ENCODE peak calls at places on chromosome 4, in four cellular contexts. U is K562, L is GM12878, G is HepG2. D is an unnamed sample.

GRCh38 chr4:116849620-116850019 is 235.8 kb downstream of the TRAM1L1 start:
- DNase-seq in L (no peak), U (no peak), G (no peak), D (no peak)

GRCh38 chr4:5609265-5610007 is 98.9 kb downstream of the EVC2 start:
- DNase-seq in L (no peak), U (no peak), G (no peak), D (no peak)

GRCh38 chr4:147958057-147958456 is 226.2 kb downstream of the ARHGAP10 start:
- DNase-seq in U (no peak), L (no peak), G (no peak), D (no peak)

GRCh38 chr4:84481879-84482245 is 17.2 kb downstream of the NKX6-1 start:
- DNase-seq in G (no peak), U (no peak), L (no peak), D (no peak)

GRCh38 chr4:145619639-145619996 is 433 bp downstream of the MMAA start:
- DNase-seq in L (peak), G (peak), U (no peak), D (peak)

GRCh38 chr4:132313852-132314251 is 835.2 kb upstream of the PCDH10 start:
- DNase-seq in G (no peak), L (no peak), U (no peak), D (no peak)

GRCh38 chr4:39555472-39555871 is 28.2 kb upstream of the UGDH start:
- DNase-seq in G (no peak), U (no peak), L (no peak), D (no peak)

GRCh38 chr4:54607067-54607466 is 50.7 kb upstream of the KIT start:
- DNase-seq in U (no peak), G (no peak), L (no peak), D (no peak)

GRCh38 chr4:15964159-15964558 is 1.2 kb upstream of the FGFBP2 start:
- DNase-seq in L (no peak), U (no peak), G (no peak), D (no peak)

GRCh38 chr4:84239278-84239845 is 259.7 kb downstream of the NKX6-1 start:
- DNase-seq in U (no peak), G (no peak), L (no peak), D (no peak)

GRCh38 chr4:29081230-29081955 is 1638.8 kb upstream of the PCDH7 start:
- DNase-seq in U (no peak), L (no peak), G (no peak), D (no peak)

GRCh38 chr4:85823295-85823694 is 348.3 kb downstream of the ARHGAP24 start:
- DNase-seq in L (no peak), G (no peak), U (no peak), D (peak)

GRCh38 chr4:53987761-53988171 is 76.6 kb downstream of the CHIC2 start:
- DNase-seq in L (no peak), U (no peak), G (peak), D (no peak)

GRCh38 chr4:171812377-171813194 is 618 bp upstream of the GALNTL6 start:
- DNase-seq in L (no peak), G (no peak), U (no peak), D (peak)

GRCh38 chr4:1413687-1414479 is 7.6 kb upstream of the NKX1-1 start:
- DNase-seq in L (no peak), U (no peak), G (no peak), D (peak)

GRCh38 chr4:1644906-1645657 is 39.0 kb downstream of the FAM53A start:
- DNase-seq in U (no peak), L (no peak), G (no peak), D (peak)

GRCh38 chr4:94603170-94603747 is 151.5 kb downstream of the PDLIM5 start:
- DNase-seq in L (no peak), G (no peak), U (no peak), D (no peak)

GRCh38 chr4:14241574-14241973 is 614.0 kb upstream of the BOD1L1 start:
- DNase-seq in L (no peak), U (no peak), G (no peak), D (no peak)

GRCh38 chr4:122045533-122045932 is 93.7 kb upstream of the TRPC3 start:
- DNase-seq in U (no peak), L (no peak), G (peak), D (peak)

GRCh38 chr4:173243321-173243720 is 74.7 kb downstream of the GALNT7 start:
- DNase-seq in G (no peak), U (no peak), L (no peak), D (no peak)

GRCh38 chr4:128191115-128191897 is 96.3 kb downstream of the PGRMC2 start:
- DNase-seq in U (peak), G (peak), L (peak), D (peak)

GRCh38 chr4:125235971-125236370 is 78.8 kb upstream of the FAT4 start:
- DNase-seq in U (no peak), L (no peak), G (no peak), D (no peak)

GRCh38 chr4:39660045-39660444 is 21.4 kb upstream of the SMIM14 start:
- DNase-seq in L (no peak), U (no peak), G (no peak), D (no peak)

GRCh38 chr4:22129454-22130075 is 181.0 kb upstream of the KCNIP4 start:
- DNase-seq in U (peak), G (peak), L (no peak), D (peak)

GRCh38 chr4:3355266-3355748 is 62.5 kb downstream of the RGS12 start:
- DNase-seq in L (peak), U (no peak), G (no peak), D (no peak)

GRCh38 chr4:56986192-56986591 is 7.5 kb downstream of the POLR2B start:
- DNase-seq in U (no peak), G (no peak), L (no peak), D (no peak)

DNA sequence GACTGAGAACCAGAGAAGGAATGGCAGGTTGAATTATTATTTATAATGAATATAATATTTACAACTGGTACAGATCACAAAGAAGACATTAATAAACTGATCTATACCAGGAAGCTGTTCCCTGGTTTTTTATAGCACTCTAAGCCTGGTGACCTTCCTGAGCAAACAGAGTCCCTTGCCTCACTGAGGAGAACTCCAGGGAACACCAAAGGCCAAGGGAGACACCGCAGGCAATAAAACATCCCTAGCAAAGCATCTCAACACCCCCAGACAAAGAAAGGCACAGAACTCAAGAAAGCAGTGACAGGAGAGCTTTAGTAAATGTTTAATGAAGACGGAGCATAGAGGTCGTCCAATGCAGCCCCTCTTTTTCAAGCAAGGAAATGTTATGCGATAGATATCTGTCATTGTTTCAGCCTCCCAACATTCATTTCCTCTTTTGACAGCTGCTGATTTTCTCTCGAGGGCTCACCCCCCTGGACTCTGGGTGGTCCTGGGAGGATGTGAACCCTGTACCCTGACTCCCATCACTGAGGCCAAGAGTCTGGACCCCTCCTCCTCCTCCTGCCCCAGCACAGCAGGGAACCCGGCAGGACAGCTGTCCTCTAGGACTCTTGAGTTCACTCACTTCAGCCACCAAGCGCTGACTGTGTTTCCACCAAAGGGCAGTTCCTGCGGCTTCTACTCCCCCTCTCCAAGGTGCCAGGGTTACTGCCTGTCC is 342.5 kb upstream of the GATB start:
- DNase-seq in L (no peak), G (no peak), U (no peak), D (no peak)
- TF ChIP-seq NFIC in L (no peak), G (no peak), U (no peak), D (no peak)

DNA sequence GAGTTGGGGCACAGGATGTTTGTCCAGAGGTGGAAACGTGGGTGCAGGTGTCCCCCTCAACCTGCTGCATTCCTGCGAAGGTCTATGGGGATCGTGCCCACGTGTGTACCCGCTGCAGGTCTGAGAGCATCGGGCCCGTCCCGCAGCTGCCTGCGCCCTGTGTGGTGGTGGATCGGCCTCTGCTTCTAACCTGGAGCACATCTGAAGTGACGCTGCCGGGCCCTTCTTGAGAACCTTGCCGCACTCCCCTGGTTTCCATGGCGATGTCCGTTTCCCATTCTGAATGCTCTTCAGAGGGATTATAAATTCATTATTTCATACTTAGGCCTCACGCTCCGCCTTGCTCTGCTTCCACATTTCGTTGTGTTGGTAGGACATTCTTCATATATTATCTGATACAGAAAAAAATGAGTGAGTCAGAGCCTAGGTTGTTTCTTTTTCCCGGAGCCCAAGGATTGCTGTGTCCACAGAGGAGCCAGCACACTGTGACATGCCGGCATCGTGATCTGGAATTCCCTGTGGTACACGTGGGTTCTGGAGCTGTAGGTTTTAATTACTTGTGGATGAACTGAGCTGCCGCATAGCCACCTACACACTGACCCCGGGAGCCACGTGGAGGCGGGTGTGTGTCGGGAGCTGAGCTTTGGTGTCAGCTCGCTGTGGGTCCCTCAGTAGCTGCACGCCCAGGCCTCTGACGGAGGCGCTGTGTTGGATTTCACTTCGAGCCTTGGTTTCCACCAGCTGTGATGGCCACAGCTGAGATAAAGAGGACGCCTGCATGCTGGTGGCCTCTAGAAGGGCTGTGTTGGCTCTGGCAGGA is 63.4 kb downstream of the PSAPL1 start:
- DNase-seq in U (no peak), L (no peak), G (no peak), D (no peak)
- TF ChIP-seq CTCF in U (no peak), L (no peak), G (no peak), D (no peak)

GRCh38 chr4:149768477-149768876 is 47.2 kb downstream of the IQCM start:
- DNase-seq in L (no peak), U (no peak), G (no peak), D (no peak)
- TF ChIP-seq NFIC in L (no peak), U (no peak), G (no peak), D (no peak)

DNA sequence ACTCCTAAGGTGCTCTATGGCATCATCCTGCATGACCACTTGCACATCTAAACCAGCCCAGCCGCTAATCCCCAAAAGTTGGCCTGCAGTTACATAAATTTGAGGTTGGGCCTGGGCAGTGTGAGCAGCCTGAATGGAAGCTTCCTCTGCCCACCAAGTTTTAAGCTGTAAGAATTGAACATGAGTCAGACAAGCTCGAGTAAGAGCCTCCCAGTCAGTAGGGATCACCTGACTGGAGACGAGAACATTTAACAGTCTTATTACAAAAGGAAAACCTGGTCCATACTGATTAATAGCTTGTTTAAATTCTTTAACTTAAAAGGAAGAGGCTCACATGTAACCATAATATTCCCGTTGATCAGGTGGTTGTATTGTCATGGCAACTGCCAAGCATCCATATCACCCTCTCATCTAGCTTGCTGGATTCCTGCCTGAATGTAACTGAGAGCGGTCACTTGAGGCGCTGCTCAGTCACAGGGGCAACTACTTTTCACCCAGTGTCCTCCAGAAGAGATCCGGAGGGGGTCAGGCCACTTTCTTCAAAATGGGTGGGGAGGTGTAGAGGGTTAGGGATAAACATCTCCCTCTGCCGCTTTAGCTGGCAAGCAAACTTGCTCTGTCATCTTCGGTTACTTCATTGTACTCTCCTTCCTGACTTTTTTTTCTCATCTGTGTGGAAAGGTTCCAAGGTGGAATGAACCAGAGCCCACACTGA is 56.6 kb upstream of the WDR1 start:
- DNase-seq in U (peak), L (no peak), G (no peak), D (no peak)
- TF ChIP-seq CTCF in U (peak), L (no peak), G (no peak), D (peak)

GRCh38 chr4:124104101-124104500 is 608.4 kb downstream of the ANKRD50 start:
- DNase-seq in G (no peak), U (no peak), L (no peak), D (no peak)

GRCh38 chr4:124104628-124105027 is 607.9 kb downstream of the ANKRD50 start:
- DNase-seq in U (no peak), G (no peak), L (no peak), D (no peak)

DNA sequence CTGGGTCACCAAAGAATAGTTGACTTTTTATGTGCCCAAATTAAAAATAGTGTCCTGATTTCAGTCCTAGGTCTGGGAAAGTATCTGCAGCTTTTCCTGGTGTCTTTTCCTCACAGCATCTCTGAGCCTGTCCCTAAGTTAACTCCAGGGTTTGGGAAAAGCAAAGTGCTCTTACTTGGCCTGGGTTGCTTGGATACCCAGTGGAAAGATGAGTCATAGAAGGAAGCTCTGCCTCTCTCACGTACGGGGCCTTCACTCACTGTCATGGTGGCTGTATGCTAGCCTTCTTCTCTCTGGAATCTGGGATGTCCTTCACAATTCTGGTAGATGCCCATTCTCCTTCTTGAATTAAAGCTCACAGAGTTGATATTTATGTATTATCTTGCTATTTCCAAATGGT is 607.3 kb downstream of the ANKRD50 start:
- DNase-seq in L (no peak), G (no peak), U (no peak), D (no peak)
- TF ChIP-seq NFIC in L (no peak), G (no peak), U (no peak), D (no peak)

GRCh38 chr4:10348241-10348640 is 109.0 kb downstream of the ZNF518B start:
- DNase-seq in G (no peak), L (no peak), U (no peak), D (no peak)
- TF ChIP-seq CTCF in G (no peak), L (no peak), U (no peak), D (no peak)